ENCODE peak calls at places on chromosomes 1 and 21, in seven cellular contexts. J is T-cell; A is endothelial cell; V is Jurkat, Clone E6-1; R is nucleus accumbens; Z is ACHN; L is astrocyte of the spinal cord. C is an unnamed sample.

GRCh38 chr1:12080773-12081556 is 17.9 kb downstream of the TNFRSF8 start:
- DNase-seq in J (no peak), A (no peak), V (no peak), R (no peak), Z (no peak), L (no peak), C (no peak)

GRCh38 chr1:167420510-167420909 is 97.8 kb downstream of the CD247 start:
- DNase-seq in J (no peak), A (no peak), V (no peak), R (no peak), Z (no peak), L (no peak), C (no peak)

GRCh38 chr1:112464501-112464900 is 44.3 kb upstream of the WNT2B start:
- DNase-seq in J (no peak), A (no peak), V (no peak), R (no peak), Z (no peak), L (no peak), C (no peak)

GRCh38 chr1:221347706-221348105 is 394.2 kb downstream of the DUSP10 start:
- DNase-seq in J (no peak), A (no peak), V (no peak), R (no peak), Z (no peak), L (no peak), C (no peak)

GRCh38 chr1:111448482-111448917 is 556 bp downstream of the WDR77 start:
- DNase-seq in J (no peak), A (no peak), V (no peak), R (peak), Z (peak), L (no peak), C (peak)

GRCh38 chr1:52633291-52633754 is 355 bp downstream of the SHISAL2A start:
- DNase-seq in J (no peak), A (peak), V (no peak), R (no peak), Z (no peak), L (no peak), C (peak)

GRCh38 chr1:177170756-177171535 is at the start of gene BRINP2:
- DNase-seq in J (no peak), A (peak), V (no peak), R (peak), Z (peak), L (peak), C (peak)

GRCh38 chr1:9721606-9722377 is 70.3 kb downstream of the PIK3CD start:
- DNase-seq in J (peak), A (peak), V (peak), R (no peak), Z (peak), L (no peak), C (no peak)

GRCh38 chr1:231028676-231029075 is 11.4 kb downstream of the FAM89A start:
- DNase-seq in J (no peak), A (peak), V (no peak), R (no peak), Z (no peak), L (no peak), C (no peak)

GRCh38 chr1:187264995-187265602 is 436.4 kb downstream of the PLA2G4A start:
- DNase-seq in J (no peak), A (peak), V (peak), R (no peak), Z (peak), L (peak), C (no peak)

GRCh38 chr1:32619701-32620485 is 30.5 kb downstream of the ZBTB8OS start:
- DNase-seq in J (no peak), A (no peak), V (peak), R (no peak), Z (peak), L (peak), C (no peak)

GRCh38 chr21:46187251-46187650 is 3.0 kb upstream of the SPATC1L start:
- DNase-seq in J (no peak), A (no peak), V (no peak), R (no peak), Z (no peak), L (no peak), C (no peak)

GRCh38 chr1:39317111-39317510 is 112.6 kb downstream of the MACF1 start:
- DNase-seq in J (no peak), A (no peak), V (no peak), R (no peak), Z (no peak), L (no peak), C (no peak)

C was measured in upper lobe of left lung.